ENCODE peak calls at places on chromosomes 6 and 20, in seven cellular contexts. B is AML-193; R is CD4-positive, alpha-beta T cell; C is germinal center; F is activated naive CD4-positive, alpha-beta T cell; D is brain microvascular endothelial cell; U is fibroblast of pulmonary artery. W is an unnamed sample.

GRCh38 chr6:168782211-168782729 is 341.3 kb downstream of the SMOC2 start:
- DNase-seq in U (no peak), B (no peak), D (no peak), R (no peak), C (no peak), F (no peak), W (no peak)

GRCh38 chr6:105892577-105893262 is 193.4 kb upstream of the PRDM1 start:
- DNase-seq in R (no peak), B (peak), D (no peak), C (peak), U (no peak), F (no peak), W (no peak)

GRCh38 chr20:58149412-58150091 is 78.9 kb downstream of the ANKRD60 start:
- DNase-seq in D (no peak), F (no peak), C (no peak), B (no peak), U (no peak), R (no peak), W (no peak)

GRCh38 chr6:156534594-156534993 is 242.6 kb upstream of the ARID1B start:
- DNase-seq in D (no peak), F (no peak), B (no peak), U (no peak), C (no peak), R (no peak), W (no peak)

GRCh38 chr6:21826031-21826430 is 232.5 kb downstream of the SOX4 start:
- DNase-seq in F (no peak), C (no peak), U (no peak), B (no peak), D (peak), R (no peak), W (no peak)

GRCh38 chr6:158418501-158418900 is 106.2 kb downstream of the TULP4 start:
- DNase-seq in D (no peak), B (no peak), R (no peak), F (no peak), C (no peak), U (peak), W (no peak)

GRCh38 chr6:126682440-126682839 is 342.5 kb downstream of the CENPW start:
- DNase-seq in B (peak), U (peak), D (no peak), F (no peak), R (no peak), C (no peak), W (no peak)

GRCh38 chr6:136158398-136158797 is 91.7 kb downstream of the MTFR2 start:
- DNase-seq in U (peak), R (no peak), D (no peak), B (no peak), C (no peak), F (no peak), W (no peak)

GRCh38 chr6:36574679-36575078 is 19.5 kb upstream of the SRSF3 start:
- DNase-seq in U (no peak), B (no peak), F (no peak), R (no peak), D (no peak), C (no peak), W (no peak)

GRCh38 chr6:3851839-3852238 is 2.7 kb downstream of the FAM50B start:
- DNase-seq in U (no peak), B (no peak), D (no peak), C (no peak), F (no peak), R (no peak), W (no peak)

GRCh38 chr6:34047913-34048867 is 97.7 kb downstream of the GRM4 start:
- DNase-seq in R (no peak), D (no peak), B (no peak), C (no peak), U (no peak), F (no peak), W (no peak)

GRCh38 chr6:37615564-37616340 is 81.9 kb downstream of the MDGA1 start:
- DNase-seq in C (no peak), U (no peak), B (no peak), F (no peak), R (no peak), D (peak), W (no peak)

GRCh38 chr6:40588480-40588879 is 1.3 kb upstream of the LRFN2 start:
- DNase-seq in U (no peak), D (no peak), C (no peak), R (no peak), F (no peak), B (no peak), W (no peak)

GRCh38 chr20:58650181-58650775 is 805 bp upstream of the STX16 start:
- DNase-seq in U (no peak), B (no peak), F (peak), R (peak), C (peak), D (no peak), W (no peak)

GRCh38 chr6:37566209-37566859 is 66.6 kb upstream of the CCDC167 start:
- DNase-seq in C (peak), B (peak), F (peak), U (peak), R (peak), D (peak), W (peak)

GRCh38 chr20:18428490-18429173 is 38.2 kb downstream of the DZANK1 start:
- DNase-seq in C (no peak), F (no peak), B (no peak), U (peak), R (no peak), D (peak), W (no peak)

GRCh38 chr6:3766219-3766618 is 14.7 kb upstream of the PXDC1 start:
- DNase-seq in R (no peak), F (no peak), C (no peak), U (no peak), B (no peak), D (no peak), W (no peak)

GRCh38 chr20:8414611-8415274 is 282.7 kb downstream of the PLCB1 start:
- DNase-seq in D (peak), U (peak), C (no peak), R (no peak), F (no peak), B (no peak), W (no peak)

GRCh38 chr6:144036064-144036873 is 28.2 kb upstream of the PLAGL1 start:
- DNase-seq in C (no peak), U (peak), F (no peak), D (no peak), B (peak), R (no peak), W (peak)

GRCh38 chr6:127302728-127303675 is 36.3 kb downstream of the RNF146 start:
- DNase-seq in B (peak), C (peak), D (peak), U (peak), F (peak), R (peak), W (peak)